ENCODE peak calls at places on chromosomes 4 and X, in six cellular contexts. One of them, this sample, is unnamed.
A peak's percentile ranks its signal among the peaks of the same experiment; 100 is the strongest.

GRCh38 chrX:31527455-31528126 is 455.8 kb upstream of the FTHL17 start:
- DNase-seq in GM12878: no peak
- DNase-seq in endothelial cell of umbilical vein: peak; percentile 73
- DNase-seq in HepG2: no peak
- DNase-seq in K562: no peak
- DNase-seq in A549: no peak
- DNase-seq in this sample: no peak

GRCh38 chrX:150482537-150483217 is 85.7 kb upstream of the MTM1 start:
- DNase-seq in endothelial cell of umbilical vein: peak; percentile 49
- DNase-seq in HepG2: peak; percentile 9
- DNase-seq in A549: peak; percentile 59
- DNase-seq in GM12878: no peak
- DNase-seq in K562: peak; percentile 38
- DNase-seq in this sample: peak; percentile 68

GRCh38 chr4:169922632-169923276 is 103.4 kb downstream of the MFAP3L start:
- DNase-seq in endothelial cell of umbilical vein: no peak
- DNase-seq in K562: no peak
- DNase-seq in A549: no peak
- DNase-seq in GM12878: no peak
- DNase-seq in HepG2: no peak
- DNase-seq in this sample: no peak

GRCh38 chrX:148037020-148037419 is 55.9 kb downstream of the FMR1NB start:
- DNase-seq in K562: no peak
- DNase-seq in endothelial cell of umbilical vein: no peak
- DNase-seq in A549: no peak
- DNase-seq in HepG2: no peak
- DNase-seq in GM12878: no peak
- DNase-seq in this sample: no peak

GRCh38 chr4:7134737-7135388 is 57.5 kb upstream of the SORCS2 start:
- DNase-seq in endothelial cell of umbilical vein: no peak
- DNase-seq in GM12878: no peak
- DNase-seq in HepG2: no peak
- DNase-seq in A549: no peak
- DNase-seq in K562: no peak
- DNase-seq in this sample: peak; percentile 31

GRCh38 chrX:70592091-70592490 is 147.5 kb downstream of the DLG3 start:
- DNase-seq in A549: peak; percentile 14
- DNase-seq in endothelial cell of umbilical vein: peak; percentile 1
- DNase-seq in K562: no peak
- DNase-seq in GM12878: no peak
- DNase-seq in HepG2: no peak
- DNase-seq in this sample: peak; percentile 9

GRCh38 chr4:16075061-16075460 is 8.8 kb downstream of the PROM1 start:
- DNase-seq in endothelial cell of umbilical vein: no peak
- DNase-seq in A549: no peak
- DNase-seq in GM12878: no peak
- DNase-seq in HepG2: no peak
- DNase-seq in K562: no peak
- DNase-seq in this sample: no peak

GRCh38 chr4:128483041-128483440 is 195.4 kb upstream of the PGRMC2 start:
- DNase-seq in endothelial cell of umbilical vein: no peak
- DNase-seq in A549: no peak
- DNase-seq in HepG2: no peak
- DNase-seq in K562: no peak
- DNase-seq in GM12878: no peak
- DNase-seq in this sample: no peak

GRCh38 chrX:149302705-149303104 is 202.4 kb downstream of the IDS start:
- DNase-seq in K562: no peak
- DNase-seq in A549: no peak
- DNase-seq in GM12878: no peak
- DNase-seq in HepG2: no peak
- DNase-seq in endothelial cell of umbilical vein: no peak
- DNase-seq in this sample: no peak

GRCh38 chr4:158208931-158209640 is 1.2 kb upstream of the TMEM144 start:
- DNase-seq in GM12878: no peak
- DNase-seq in K562: peak; percentile 13
- DNase-seq in HepG2: no peak
- DNase-seq in A549: no peak
- DNase-seq in endothelial cell of umbilical vein: no peak
- DNase-seq in this sample: peak; percentile 68

GRCh38 chrX:2552621-2553297 is 52.0 kb upstream of the DHRSX start:
- DNase-seq in HepG2: peak; percentile 13
- DNase-seq in A549: peak; percentile 29
- DNase-seq in K562: no peak
- DNase-seq in GM12878: no peak
- DNase-seq in endothelial cell of umbilical vein: no peak
- DNase-seq in this sample: peak; percentile 12

GRCh38 chr4:48963042-48963679 is 22.9 kb upstream of the CWH43 start:
- DNase-seq in endothelial cell of umbilical vein: peak; percentile 90
- DNase-seq in GM12878: peak; percentile 21
- DNase-seq in HepG2: peak; percentile 82
- DNase-seq in K562: peak; percentile 72
- DNase-seq in A549: peak; percentile 23
- DNase-seq in this sample: peak; percentile 87

GRCh38 chr4:39730067-39730466 is 32.1 kb downstream of the UBE2K start:
- DNase-seq in HepG2: peak; percentile 9
- DNase-seq in endothelial cell of umbilical vein: no peak
- DNase-seq in GM12878: no peak
- DNase-seq in K562: no peak
- DNase-seq in A549: no peak
- DNase-seq in this sample: peak; percentile 18

GRCh38 chrX:100447563-100448397 is 37.7 kb upstream of the PCDH19 start:
- DNase-seq in HepG2: no peak
- DNase-seq in GM12878: no peak
- DNase-seq in endothelial cell of umbilical vein: peak; percentile 59
- DNase-seq in K562: peak; percentile 46
- DNase-seq in A549: peak; percentile 63
- DNase-seq in this sample: peak; percentile 18

GRCh38 chr4:151865327-151865726 is 104.5 kb upstream of the GATB start:
- DNase-seq in K562: no peak
- DNase-seq in endothelial cell of umbilical vein: no peak
- DNase-seq in GM12878: no peak
- DNase-seq in HepG2: no peak
- DNase-seq in A549: no peak
- DNase-seq in this sample: peak; percentile 88

GRCh38 chrX:120301497-120301896 is 9.8 kb downstream of the TMEM255A start:
- DNase-seq in HepG2: no peak
- DNase-seq in K562: no peak
- DNase-seq in GM12878: no peak
- DNase-seq in endothelial cell of umbilical vein: no peak
- DNase-seq in A549: no peak
- DNase-seq in this sample: no peak

GRCh38 chrX:1488141-1488540 is 35.4 kb upstream of the ASMTL start:
- DNase-seq in A549: no peak
- DNase-seq in GM12878: no peak
- DNase-seq in endothelial cell of umbilical vein: no peak
- DNase-seq in K562: no peak
- DNase-seq in HepG2: no peak
- DNase-seq in this sample: no peak

DNA sequence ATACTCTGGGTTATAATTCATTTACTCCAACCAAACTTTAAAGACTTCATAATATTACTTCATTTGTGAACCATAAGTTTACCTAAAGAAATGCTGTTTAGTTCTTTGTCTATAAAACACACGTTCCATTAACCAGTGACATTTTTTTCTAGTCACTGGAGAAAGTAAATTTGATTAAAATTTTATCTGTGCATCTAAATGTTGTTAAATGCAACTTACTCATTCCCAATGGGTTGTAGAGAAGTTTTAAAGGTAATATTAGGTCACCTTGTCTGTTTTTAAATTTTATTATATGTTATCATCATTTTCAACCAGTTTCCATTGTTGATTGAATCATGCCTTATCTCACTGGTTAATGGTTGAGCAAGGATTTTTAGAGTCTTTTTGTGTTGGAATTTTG is 401.4 kb downstream of the CCSER1 start:
- DNase-seq in K562: no peak
- DNase-seq in HepG2: no peak
- DNase-seq in GM12878: no peak
- DNase-seq in A549: no peak
- DNase-seq in endothelial cell of umbilical vein: no peak
- DNase-seq in this sample: no peak
- H3K4me3 ChIP-seq in K562: no peak overlapping the region
- H3K4me3 ChIP-seq in HepG2: no peak overlapping the region
- H3K4me3 ChIP-seq in GM12878: no peak overlapping the region
- H3K4me3 ChIP-seq in A549: no peak overlapping the region
- H3K4me3 ChIP-seq in endothelial cell of umbilical vein: no peak overlapping the region
- H3K4me3 ChIP-seq in this sample: no peak overlapping the region

GRCh38 chr4:73258668-73259551 is at the start of gene ANKRD17:
- DNase-seq in A549: peak; percentile 56
- DNase-seq in GM12878: peak; percentile 79
- DNase-seq in K562: peak; percentile 87
- DNase-seq in HepG2: peak; percentile 89
- DNase-seq in endothelial cell of umbilical vein: peak; percentile 97
- DNase-seq in this sample: peak; percentile 93
- TF ChIP-seq CTCF in A549: no peak
- TF ChIP-seq CTCF in GM12878: no peak
- TF ChIP-seq CTCF in K562: no peak
- TF ChIP-seq CTCF in HepG2: peak; percentile 26
- TF ChIP-seq CTCF in endothelial cell of umbilical vein: no peak
- TF ChIP-seq CTCF in this sample: no peak

DNA sequence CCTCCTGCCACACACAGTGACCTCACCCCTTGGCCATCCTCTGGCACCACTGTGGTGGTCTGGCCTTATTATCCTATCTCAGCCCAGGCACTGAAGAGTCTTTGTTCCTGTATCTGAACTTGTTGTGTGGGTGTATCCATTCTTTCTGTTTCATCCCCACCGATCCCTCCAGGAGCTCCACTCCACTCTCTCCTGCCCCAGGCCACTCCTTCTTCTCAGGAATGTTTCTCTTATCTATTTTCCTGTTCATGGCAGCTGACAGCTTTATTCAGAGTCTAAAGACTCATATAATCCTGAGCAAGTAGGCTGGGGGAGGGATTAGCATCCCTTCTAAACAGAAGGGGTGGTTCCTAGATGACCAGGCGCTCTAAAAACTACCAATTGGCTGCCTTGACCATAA is 150.0 kb downstream of the ANAPC10 start:
- DNase-seq in K562: no peak
- DNase-seq in A549: no peak
- DNase-seq in HepG2: peak; percentile 1
- DNase-seq in GM12878: no peak
- DNase-seq in endothelial cell of umbilical vein: no peak
- DNase-seq in this sample: no peak
- TF ChIP-seq MYC in K562: no peak
- TF ChIP-seq MYC in A549: no peak
- TF ChIP-seq MYC in HepG2: no peak
- TF ChIP-seq MYC in GM12878: no peak
- TF ChIP-seq MYC in endothelial cell of umbilical vein: no peak
- TF ChIP-seq MYC in this sample: no peak

GRCh38 chrX:41273638-41274037 is 60.3 kb upstream of the DDX3X start:
- DNase-seq in GM12878: no peak
- DNase-seq in endothelial cell of umbilical vein: no peak
- DNase-seq in K562: no peak
- DNase-seq in A549: no peak
- DNase-seq in HepG2: no peak
- DNase-seq in this sample: no peak

GRCh38 chrX:41275661-41276609 is 58.0 kb upstream of the DDX3X start:
- DNase-seq in K562: peak; percentile 72
- DNase-seq in A549: peak; percentile 84
- DNase-seq in GM12878: no peak
- DNase-seq in endothelial cell of umbilical vein: peak; percentile 48
- DNase-seq in HepG2: peak; percentile 21
- DNase-seq in this sample: peak; percentile 55

DNA sequence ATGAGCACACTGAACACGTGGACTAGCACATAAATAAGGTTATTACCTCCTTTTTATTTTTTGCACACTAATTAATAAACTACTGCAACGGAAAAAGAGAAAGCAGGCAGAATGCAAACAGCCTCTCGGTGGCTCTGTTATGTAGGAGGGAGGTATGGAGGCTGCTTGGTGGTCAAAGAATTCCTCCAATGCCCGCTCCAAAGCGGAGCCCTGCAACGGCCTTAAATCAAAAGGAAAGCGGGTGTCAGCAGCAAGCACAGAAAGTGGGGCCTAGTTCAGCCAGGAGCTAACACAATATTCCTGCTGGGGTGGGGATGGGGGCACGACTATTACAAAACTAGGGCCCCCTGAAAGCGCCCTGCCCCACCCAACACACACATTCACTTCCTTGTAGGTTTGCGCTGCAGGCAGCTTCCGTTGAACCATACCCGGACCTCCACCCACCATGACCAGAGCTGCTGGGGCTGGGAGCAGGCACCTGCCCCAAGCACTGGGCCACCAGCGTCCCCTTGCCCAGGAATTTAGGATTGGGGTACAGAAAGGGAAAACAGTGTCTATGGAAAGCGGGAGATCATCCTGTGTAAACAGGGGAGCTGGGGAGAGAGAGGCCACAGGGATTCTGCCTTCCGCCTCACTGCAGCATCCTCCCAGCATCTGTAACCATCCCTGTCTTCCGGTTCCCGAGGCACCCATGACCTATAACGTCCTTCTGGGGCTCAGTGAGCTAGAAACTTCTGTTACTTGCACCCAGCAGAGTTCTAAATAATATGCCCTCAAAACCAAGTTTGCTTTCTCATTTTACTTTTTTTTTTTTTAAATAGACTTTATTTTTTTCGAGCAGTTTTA is 57.1 kb upstream of the DDX3X start:
- DNase-seq in HepG2: no peak
- DNase-seq in K562: no peak
- DNase-seq in GM12878: no peak
- DNase-seq in A549: no peak
- DNase-seq in endothelial cell of umbilical vein: no peak
- DNase-seq in this sample: no peak
- H3K4me3 ChIP-seq in HepG2: peak overlapping the region; percentile 77
- H3K4me3 ChIP-seq in K562: no peak overlapping the region
- H3K4me3 ChIP-seq in GM12878: peak overlapping the region; percentile 61
- H3K4me3 ChIP-seq in A549: peak overlapping the region; percentile 54
- H3K4me3 ChIP-seq in endothelial cell of umbilical vein: peak overlapping the region; percentile 33
- H3K4me3 ChIP-seq in this sample: no peak overlapping the region

GRCh38 chr4:2910409-2910808 is 52.8 kb downstream of the NOP14 start:
- DNase-seq in HepG2: no peak
- DNase-seq in endothelial cell of umbilical vein: no peak
- DNase-seq in GM12878: no peak
- DNase-seq in K562: peak; percentile 42
- DNase-seq in A549: no peak
- DNase-seq in this sample: no peak
- TF ChIP-seq CTCF in HepG2: peak; percentile 32
- TF ChIP-seq CTCF in endothelial cell of umbilical vein: no peak
- TF ChIP-seq CTCF in GM12878: peak; percentile 31
- TF ChIP-seq CTCF in K562: peak; percentile 36
- TF ChIP-seq CTCF in A549: no peak
- TF ChIP-seq CTCF in this sample: no peak

DNA sequence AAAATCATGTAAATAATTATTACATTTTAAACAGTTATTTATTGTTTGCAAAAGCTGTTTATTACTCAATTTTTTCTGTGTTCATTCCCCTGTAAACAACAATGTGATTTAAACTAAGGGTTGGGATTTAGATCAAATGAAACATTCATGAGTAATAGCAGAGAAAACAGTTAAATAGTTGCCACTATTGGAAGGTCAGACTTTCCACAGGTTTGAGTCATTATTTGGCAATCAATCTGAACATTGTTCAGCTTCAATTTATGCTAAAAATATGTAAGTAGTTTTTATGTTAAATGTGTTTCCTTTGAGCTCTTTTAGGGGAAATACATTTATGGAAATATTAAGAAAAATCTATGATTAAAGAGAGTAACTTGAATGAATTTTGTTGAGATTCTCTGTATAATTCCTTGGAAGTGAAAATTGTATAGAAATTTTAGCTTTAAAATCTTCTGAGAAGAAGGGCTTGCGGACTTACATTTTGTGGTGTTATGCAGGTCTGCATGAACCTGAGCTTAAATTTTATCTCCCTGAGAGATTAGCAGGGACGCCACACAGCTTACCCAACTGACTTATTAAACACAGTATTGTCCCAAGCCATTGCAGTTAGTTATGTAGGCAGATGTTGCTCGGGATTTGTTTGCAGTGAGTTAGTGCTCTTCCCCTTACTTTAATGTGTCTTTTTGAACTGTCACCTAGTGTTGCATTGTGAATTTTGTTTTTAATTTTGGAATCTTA is 145.0 kb downstream of the STIM2 start:
- DNase-seq in A549: no peak
- DNase-seq in K562: no peak
- DNase-seq in GM12878: no peak
- DNase-seq in endothelial cell of umbilical vein: peak; percentile 90
- DNase-seq in HepG2: no peak
- DNase-seq in this sample: no peak
- TF ChIP-seq MYC in A549: no peak
- TF ChIP-seq MYC in K562: no peak
- TF ChIP-seq MYC in GM12878: no peak
- TF ChIP-seq MYC in endothelial cell of umbilical vein: no peak
- TF ChIP-seq MYC in HepG2: no peak
- TF ChIP-seq MYC in this sample: no peak

This sample was measured in NB4.